ENCODE peak calls at places on chromosome 12, in five cellular contexts. H is CD8-positive, alpha-beta T cell; O is IMR-90; A is K562; Q is Panc1. X is an unnamed sample.
A peak's percentile ranks its signal among the peaks of the same experiment; 100 is the strongest.

GRCh38 chr12:115303751-115304309 is 619.9 kb upstream of the TBX3 start:
- DNase-seq in H (no peak), O (peak; percentile 44), A (no peak), Q (no peak), X (no peak)

GRCh38 chr12:79692860-79693605 is 2.3 kb upstream of the PAWR start:
- DNase-seq in H (no peak), O (peak; percentile 40), A (no peak), Q (no peak), X (no peak)

GRCh38 chr12:109967383-109968031 is 28.7 kb downstream of the GIT2 start:
- DNase-seq in H (no peak), O (no peak), A (peak; percentile 20), Q (no peak), X (no peak)

GRCh38 chr12:50581226-50582184 is 76.7 kb downstream of the DIP2B start:
- DNase-seq in H (no peak), O (peak; percentile 93), A (no peak), Q (no peak), X (no peak)

GRCh38 chr12:1972856-1973317 is 31.4 kb downstream of the DCP1B start:
- DNase-seq in H (no peak), O (peak; percentile 63), A (no peak), Q (no peak), X (no peak)

GRCh38 chr12:22866406-22866805 is 241.4 kb downstream of the ETNK1 start:
- DNase-seq in H (no peak), O (peak; percentile 12), A (no peak), Q (no peak), X (no peak)

GRCh38 chr12:4908694-4909396 is 860 bp upstream of the KCNA1 start:
- DNase-seq in H (no peak), O (no peak), A (no peak), Q (no peak), X (no peak)

GRCh38 chr12:105474672-105475071 is 144.2 kb downstream of the C12orf75 start:
- DNase-seq in H (no peak), O (peak; percentile 22), A (no peak), Q (no peak), X (no peak)

GRCh38 chr12:124442772-124443445 is 124.5 kb downstream of the NCOR2 start:
- DNase-seq in H (no peak), O (no peak), A (no peak), Q (no peak), X (no peak)

GRCh38 chr12:32588604-32589003 is 90.5 kb upstream of the DNM1L start:
- DNase-seq in H (no peak), O (no peak), A (no peak), Q (no peak), X (no peak)

GRCh38 chr12:76060111-76060510 is 24.4 kb downstream of the NAP1L1 start:
- DNase-seq in H (no peak), O (no peak), A (no peak), Q (no peak), X (no peak)

GRCh38 chr12:76057316-76057715 is 25.7 kb upstream of the PHLDA1 start:
- DNase-seq in H (no peak), O (no peak), A (no peak), Q (no peak), X (no peak)

GRCh38 chr12:76049575-76050251 is 18.1 kb upstream of the PHLDA1 start:
- DNase-seq in H (no peak), O (no peak), A (no peak), Q (no peak), X (no peak)

GRCh38 chr12:76055393-76055792 is 23.8 kb upstream of the PHLDA1 start:
- DNase-seq in H (no peak), O (no peak), A (no peak), Q (no peak), X (no peak)
- H3K27ac ChIP-seq in H (no peak overlapping the region), O (no peak overlapping the region), A (no peak overlapping the region), Q (no peak overlapping the region), X (no peak overlapping the region)

GRCh38 chr12:57755194-57755453 is 221 bp downstream of the MARCHF9 start:
- DNase-seq in H (no peak), O (no peak), A (no peak), Q (no peak), X (no peak)
- H3K4me1 ChIP-seq in H (peaks cover 52% of the 10 kb centered on the region), O (peaks cover 7% of the 10 kb centered on the region), A (peaks cover 40% of the 10 kb centered on the region), Q (peaks cover 14% of the 10 kb centered on the region), X (peaks cover 50% of the 10 kb centered on the region)

DNA sequence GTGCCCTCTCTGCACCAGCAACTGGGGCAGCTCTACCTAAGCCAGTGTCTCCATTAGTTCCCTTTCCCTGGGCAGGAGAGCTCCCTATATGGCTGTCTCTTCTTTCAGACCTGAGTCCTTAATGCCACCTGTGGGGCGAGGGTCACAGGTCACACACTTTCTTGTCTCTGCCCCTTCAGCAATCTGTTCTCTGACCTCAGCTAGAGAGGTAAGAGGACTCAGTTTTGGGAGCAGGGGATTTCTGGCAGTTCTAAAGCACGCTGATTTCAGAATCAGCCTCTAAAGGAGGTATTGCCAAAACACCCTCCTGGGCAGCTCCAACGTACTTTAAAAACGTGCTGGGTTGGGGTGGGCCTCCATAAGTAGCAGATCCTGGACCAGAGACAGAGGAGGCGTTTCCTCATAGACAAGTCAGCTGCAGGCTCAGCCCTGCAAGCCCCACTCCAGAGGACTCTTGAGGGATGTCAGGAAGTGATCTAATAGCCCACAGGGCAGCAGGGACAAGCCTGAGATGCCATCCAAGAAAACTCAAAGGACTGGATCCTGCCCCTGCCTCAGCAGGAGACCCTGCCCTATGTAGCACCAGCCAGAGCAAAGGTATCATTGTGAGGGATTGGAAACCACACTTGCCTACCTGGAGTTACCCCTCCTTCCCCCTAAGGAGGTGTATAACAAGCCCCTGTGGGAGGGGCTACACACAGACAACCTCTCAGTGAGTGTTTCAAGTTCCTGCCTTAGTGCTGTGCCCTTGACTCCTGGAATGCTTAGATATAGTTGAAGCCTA is 8.6 kb downstream of the CTDSP2 start:
- DNase-seq in H (peak; percentile 25), O (peak; percentile 78), A (no peak), Q (no peak), X (peak; percentile 52)
- H3K36me3 ChIP-seq in H (no peaks in the 10 kb centered on the region), O (peaks cover 7% of the 10 kb centered on the region), A (peaks cover 15% of the 10 kb centered on the region), Q (no peaks in the 10 kb centered on the region), X (no peaks in the 10 kb centered on the region)

DNA sequence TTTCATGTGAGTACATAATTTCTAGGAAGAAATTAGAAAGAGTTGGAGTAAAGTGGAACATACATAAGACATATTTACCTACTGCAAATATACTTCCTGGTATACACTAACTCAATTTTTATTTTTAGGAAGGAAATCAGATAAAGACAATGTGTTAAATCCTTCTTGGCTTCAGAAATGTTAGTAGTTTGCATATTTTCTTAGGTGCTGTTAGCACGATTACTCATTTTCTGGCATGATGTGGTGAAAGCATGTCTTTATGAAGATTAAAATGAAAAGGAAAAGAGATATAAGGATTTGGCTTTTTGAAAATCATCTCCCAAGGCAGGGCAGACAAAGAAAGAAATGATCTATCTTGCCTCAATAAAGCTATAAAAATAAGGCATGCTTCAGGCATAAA is 287.6 kb upstream of the E2F7 start:
- DNase-seq in H (no peak), O (no peak), A (no peak), Q (no peak), X (no peak)
- H3K27ac ChIP-seq in H (no peak overlapping the region), O (no peak overlapping the region), A (no peak overlapping the region), Q (no peak overlapping the region), X (no peak overlapping the region)

DNA sequence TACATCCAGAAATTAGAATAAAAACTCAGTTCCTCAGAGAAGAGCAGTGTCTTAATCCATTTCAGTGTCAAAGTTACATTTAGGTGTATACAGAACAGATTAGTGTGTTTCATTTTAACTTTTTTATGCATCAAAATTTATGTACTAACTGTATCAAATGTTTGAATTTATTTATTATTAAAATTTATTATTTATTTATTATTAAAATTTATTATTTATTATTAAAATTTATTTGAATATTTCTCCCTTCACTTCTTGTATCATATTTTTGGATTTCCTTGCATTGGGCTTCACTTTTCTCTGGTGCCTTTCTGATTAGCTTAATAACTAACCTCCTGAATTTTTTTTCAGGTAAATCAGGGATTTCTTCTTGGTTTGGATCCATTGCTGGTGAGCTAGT is 2.3 kb upstream of the TAS2R14 start:
- DNase-seq in H (no peak), O (no peak), A (no peak), Q (no peak), X (no peak)
- H3K4me1 ChIP-seq in H (no peaks in the 10 kb centered on the region), O (peaks cover 2% of the 10 kb centered on the region), A (peaks cover 7% of the 10 kb centered on the region), Q (no peaks in the 10 kb centered on the region), X (no peaks in the 10 kb centered on the region)

DNA sequence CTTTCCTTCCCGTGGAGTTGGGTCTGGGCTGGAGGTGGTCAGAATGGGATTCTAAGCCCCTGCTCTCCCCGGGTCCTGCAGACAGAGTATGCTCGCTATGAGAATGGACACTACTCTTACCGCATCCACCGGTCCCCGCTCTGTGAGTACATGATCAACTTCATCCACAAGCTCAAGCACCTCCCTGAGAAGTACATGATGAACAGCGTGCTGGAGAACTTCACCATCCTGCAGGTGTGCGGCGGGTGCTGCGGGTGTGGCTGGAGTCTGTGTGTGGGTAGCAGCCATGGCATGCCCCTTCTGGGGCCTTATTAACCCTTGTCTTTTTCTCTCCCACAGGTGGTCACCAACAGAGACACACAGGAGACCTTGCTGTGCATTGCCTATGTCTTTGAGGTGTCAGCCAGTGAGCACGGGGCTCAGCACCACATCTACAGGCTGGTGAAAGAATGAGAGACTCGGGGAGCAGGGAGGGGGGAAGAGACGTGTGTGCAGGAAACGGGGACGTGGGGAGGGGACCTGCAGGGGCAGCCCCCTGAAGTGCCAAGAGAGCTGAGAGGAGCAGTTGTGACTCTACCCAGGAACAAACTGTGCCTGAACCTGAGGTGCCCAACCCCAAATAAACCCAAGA is 37.0 kb upstream of the TSPAN9 start:
- DNase-seq in H (no peak), O (no peak), A (no peak), Q (no peak), X (no peak)
- H3K36me3 ChIP-seq in H (no peaks in the 10 kb centered on the region), O (peaks cover 19% of the 10 kb centered on the region), A (peaks cover 41% of the 10 kb centered on the region), Q (no peaks in the 10 kb centered on the region), X (no peaks in the 10 kb centered on the region)

DNA sequence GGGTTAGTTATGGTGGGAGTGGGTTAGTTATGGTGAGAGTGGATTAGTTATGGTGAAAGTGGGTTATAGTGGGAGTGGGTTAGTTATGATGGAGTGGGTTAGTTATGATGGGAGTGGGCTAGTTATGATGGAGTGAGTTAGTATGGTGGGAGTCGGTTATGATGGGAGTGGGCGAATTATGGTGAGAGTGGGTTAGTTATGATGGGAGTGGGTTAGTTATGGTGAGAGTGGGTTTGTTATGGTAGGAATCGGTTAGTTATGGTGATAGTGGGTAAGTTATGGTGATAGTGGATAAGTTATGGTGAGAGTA is 22.1 kb upstream of the SFSWAP start:
- DNase-seq in H (no peak), O (no peak), A (no peak), Q (no peak), X (no peak)
- H3K27ac ChIP-seq in H (no peak overlapping the region), O (no peak overlapping the region), A (no peak overlapping the region), Q (no peak overlapping the region), X (no peak overlapping the region)

DNA sequence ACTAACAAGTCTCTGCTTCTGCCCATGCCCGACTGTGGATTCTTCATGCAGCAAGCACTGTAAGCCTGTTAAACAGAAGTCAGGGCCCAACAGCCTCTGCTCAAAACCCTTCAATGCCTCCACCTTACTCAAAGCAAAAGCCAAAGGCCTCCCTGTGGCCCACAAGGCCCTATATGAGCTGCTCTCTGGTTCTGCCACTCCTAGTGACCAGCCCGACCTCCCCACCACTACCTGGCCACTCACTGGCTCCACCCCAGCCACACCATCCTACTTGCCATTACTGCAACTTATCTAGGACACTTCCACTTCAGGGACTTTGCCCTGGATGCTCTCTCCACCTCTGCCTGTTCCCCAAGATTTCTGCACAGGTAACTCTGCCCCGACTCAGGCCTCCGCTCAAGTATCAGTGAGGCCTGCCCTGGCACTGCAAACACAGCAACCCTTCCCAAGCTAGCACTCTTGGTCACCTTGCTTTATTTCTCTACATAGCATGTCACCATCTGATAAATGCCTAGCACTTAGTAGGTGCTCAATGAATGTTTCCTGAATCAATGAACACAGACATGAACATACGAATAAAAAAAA is 88.9 kb downstream of the ITPR2 start:
- DNase-seq in H (no peak), O (no peak), A (no peak), Q (no peak), X (no peak)
- H3K4me1 ChIP-seq in H (peaks cover 8% of the 10 kb centered on the region), O (peaks cover 6% of the 10 kb centered on the region), A (no peaks in the 10 kb centered on the region), Q (peaks cover 4% of the 10 kb centered on the region), X (peaks cover 8% of the 10 kb centered on the region)